ENCODE peak calls at places on chromosome 1, in nine cellular contexts. V is foreskin fibroblast; Y is heart right ventricle; J is psoas muscle; P is CD8-positive, alpha-beta T cell; R is GM12865; O is thyroid gland; F is right atrium auricular region; C is BJ. L is an unnamed sample.

GRCh38 chr1:52753169-52753568 is 26.9 kb downstream of the ZYG11B start:
- DNase-seq in V (no peak), Y (no peak), J (no peak), P (no peak), R (no peak), O (no peak), F (no peak), C (no peak), L (no peak)

GRCh38 chr1:109185357-109185756 is 28.4 kb upstream of the SARS1 start:
- DNase-seq in V (peak; percentile 56), Y (no peak), J (no peak), P (no peak), R (no peak), O (peak; percentile 67), F (no peak), C (no peak), L (no peak)

GRCh38 chr1:19477284-19478240 is 7.8 kb downstream of the CAPZB start:
- DNase-seq in V (no peak), Y (no peak), J (no peak), P (peak; percentile 61), R (peak; percentile 86), O (peak; percentile 32), F (peak; percentile 75), C (no peak), L (no peak)

GRCh38 chr1:94258873-94259331 is 21.5 kb upstream of the ARHGAP29 start:
- DNase-seq in V (peak; percentile 97), Y (no peak), J (peak; percentile 65), P (no peak), R (no peak), O (peak; percentile 88), F (peak; percentile 91), C (peak; percentile 95), L (no peak)

GRCh38 chr1:212641956-212642355 is 33.4 kb downstream of the ATF3 start:
- DNase-seq in V (peak; percentile 50), Y (no peak), J (no peak), P (no peak), R (no peak), O (no peak), F (no peak), C (no peak), L (no peak)

GRCh38 chr1:86517336-86517735 is 29.5 kb upstream of the CLCA4 start:
- DNase-seq in V (no peak), Y (no peak), J (no peak), P (no peak), R (no peak), O (no peak), F (no peak), C (no peak), L (no peak)

GRCh38 chr1:180909462-180909976 is 3.2 kb upstream of the KIAA1614 start:
- DNase-seq in V (no peak), Y (no peak), J (no peak), P (no peak), R (no peak), O (no peak), F (no peak), C (no peak), L (no peak)

GRCh38 chr1:114076308-114076707 is 77.4 kb downstream of the SYT6 start:
- DNase-seq in V (no peak), Y (no peak), J (no peak), P (no peak), R (peak; percentile 16), O (no peak), F (no peak), C (no peak), L (no peak)

GRCh38 chr1:81174811-81175476 is 625.8 kb upstream of the ADGRL2 start:
- DNase-seq in V (peak; percentile 67), Y (no peak), J (no peak), P (no peak), R (no peak), O (no peak), F (no peak), C (no peak), L (no peak)

GRCh38 chr1:186076006-186076405 is 299.0 kb downstream of the TPR start:
- DNase-seq in V (peak; percentile 9), Y (no peak), J (no peak), P (no peak), R (no peak), O (peak; percentile 18), F (no peak), C (no peak), L (no peak)

GRCh38 chr1:198153103-198153502 is 3.7 kb upstream of the NEK7 start:
- DNase-seq in V (peak; percentile 66), Y (no peak), J (peak; percentile 54), P (no peak), R (no peak), O (peak; percentile 24), F (peak; percentile 79), C (no peak), L (no peak)

GRCh38 chr1:218878369-218878768 is 295.3 kb upstream of the LYPLAL1 start:
- DNase-seq in V (peak; percentile 50), Y (no peak), J (no peak), P (no peak), R (no peak), O (no peak), F (no peak), C (no peak), L (no peak)

GRCh38 chr1:157969693-157970485 is 23.6 kb upstream of the KIRREL1 start:
- DNase-seq in V (peak; percentile 95), Y (no peak), J (no peak), P (no peak), R (peak; percentile 30), O (peak; percentile 49), F (no peak), C (peak; percentile 55), L (no peak)

DNA sequence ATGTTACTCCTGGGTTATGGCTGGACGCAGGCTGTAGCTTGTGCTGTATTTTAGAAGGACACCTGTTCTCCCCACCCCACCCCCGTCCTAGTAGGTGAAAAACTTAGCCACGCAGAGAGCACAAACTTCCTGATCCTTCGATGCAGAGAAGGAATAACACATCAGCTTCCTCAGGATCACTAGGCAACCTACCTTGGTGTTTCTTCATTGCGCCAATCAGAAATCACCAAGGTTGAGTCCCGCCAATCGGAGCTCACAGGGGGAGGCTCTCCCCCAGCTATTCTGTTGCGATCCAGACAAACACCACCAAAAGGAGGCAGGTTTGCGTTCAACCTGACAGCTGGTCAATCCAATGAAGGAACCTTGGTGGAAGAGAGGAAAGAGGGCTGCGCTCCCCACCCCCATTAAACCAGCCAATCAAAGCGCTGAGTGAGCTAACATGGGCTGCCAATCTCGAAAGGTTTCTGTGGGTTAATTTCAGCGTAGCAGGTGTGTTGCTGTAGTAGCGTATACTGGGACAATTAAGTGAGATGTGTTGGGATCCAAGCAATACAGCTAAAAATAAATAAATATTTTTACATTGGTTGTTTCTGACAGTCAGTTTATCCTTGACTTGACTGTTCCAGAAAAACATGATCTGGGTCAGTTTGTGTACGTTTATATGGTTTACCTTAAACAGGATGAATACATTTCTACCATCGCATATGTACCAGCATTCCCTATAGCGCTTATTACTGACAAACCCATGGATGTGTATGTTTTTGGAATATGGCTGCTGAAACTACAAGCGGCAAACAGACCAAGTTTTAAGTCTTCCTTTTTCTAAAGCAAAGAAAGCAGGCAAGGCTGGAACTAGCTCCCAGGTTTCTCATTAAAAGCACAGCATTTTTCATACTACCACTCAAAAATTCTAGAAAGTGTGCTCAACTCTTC is at the start of gene GOLPH3L:
- DNase-seq in V (peak; percentile 99), Y (peak; percentile 80), J (peak; percentile 91), P (peak; percentile 94), R (peak; percentile 98), O (peak; percentile 96), F (peak; percentile 97), C (peak; percentile 97), L (peak; percentile 91)
- TF ChIP-seq CTCF in V (no peak), Y (peak; percentile 22), J (peak; percentile 26), P (no peak), R (peak; percentile 5), O (no peak), F (no peak), C (peak; percentile 37), L (no peak)

GRCh38 chr1:207754942-207755689 is 3.3 kb downstream of the CD46 start:
- DNase-seq in V (no peak), Y (no peak), J (no peak), P (no peak), R (no peak), O (peak; percentile 36), F (no peak), C (no peak), L (no peak)

GRCh38 chr1:207754011-207754410 is 2.2 kb downstream of the CD46 start:
- DNase-seq in V (no peak), Y (no peak), J (no peak), P (no peak), R (no peak), O (no peak), F (no peak), C (no peak), L (no peak)

GRCh38 chr1:207751790-207752455 is at the start of gene CD46:
- DNase-seq in V (peak; percentile 98), Y (peak; percentile 98), J (peak; percentile 99), P (peak; percentile 94), R (peak; percentile 96), O (peak; percentile 98), F (peak; percentile 98), C (peak; percentile 67), L (peak; percentile 98)

GRCh38 chr1:207752456-207753132 is 740 bp downstream of the CD46 start:
- DNase-seq in V (peak; percentile 49), Y (no peak), J (no peak), P (no peak), R (peak; percentile 40), O (peak; percentile 63), F (no peak), C (no peak), L (peak; percentile 80)

DNA sequence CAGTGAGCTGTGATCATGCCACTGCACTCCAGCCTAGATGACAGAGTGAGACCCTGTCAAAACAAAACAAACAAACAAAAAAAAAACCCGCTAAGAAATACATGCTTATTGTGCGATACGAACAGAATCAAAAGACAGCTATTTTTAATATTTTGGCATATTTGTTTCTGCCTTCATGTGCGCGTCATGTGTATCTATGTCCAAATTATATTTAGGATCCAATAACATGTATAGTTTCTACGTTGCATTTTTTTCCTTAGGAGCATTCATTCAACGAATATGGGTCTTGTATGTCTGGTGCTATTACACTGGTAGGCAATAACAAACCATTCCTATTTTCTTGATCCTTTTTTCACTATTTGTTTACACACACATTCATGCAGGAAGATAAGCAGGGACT is 1.8 kb downstream of the CD46 start:
- DNase-seq in V (no peak), Y (no peak), J (no peak), P (no peak), R (no peak), O (no peak), F (no peak), C (no peak), L (no peak)
- H3K4me3 ChIP-seq in V (peak overlapping the region; percentile 90), Y (peak overlapping the region; percentile 90), J (peak overlapping the region; percentile 76), P (peak overlapping the region; percentile 91), R (peak overlapping the region; percentile 82), O (no peak overlapping the region), F (no peak overlapping the region), C (peak overlapping the region; percentile 66), L (no peak overlapping the region)

DNA sequence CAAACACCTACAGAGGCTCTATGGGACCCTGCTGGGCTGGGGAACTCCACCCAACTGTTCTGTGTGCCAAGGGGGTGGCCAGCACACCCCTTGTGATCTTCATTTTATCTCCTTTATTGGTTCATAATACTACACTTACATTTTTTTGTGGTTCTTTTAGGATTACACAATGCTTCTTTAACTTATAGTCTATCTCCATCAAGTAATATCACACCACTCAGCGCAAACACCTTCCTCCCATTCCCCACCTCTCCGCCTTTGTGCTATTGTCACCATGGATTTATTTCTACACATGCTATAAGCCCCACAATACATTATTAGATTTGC is 15.9 kb downstream of the EFNA3 start:
- DNase-seq in V (no peak), Y (no peak), J (no peak), P (no peak), R (no peak), O (no peak), F (no peak), C (no peak), L (no peak)
- TF ChIP-seq CTCF in V (no peak), Y (no peak), J (peak; percentile 1), P (no peak), R (no peak), O (peak; percentile 16), F (no peak), C (no peak), L (no peak)

GRCh38 chr1:66563094-66563800 is 29.3 kb downstream of the SGIP1 start:
- DNase-seq in V (peak; percentile 96), Y (no peak), J (no peak), P (no peak), R (no peak), O (no peak), F (peak; percentile 63), C (peak; percentile 90), L (no peak)
- H3K4me3 ChIP-seq in V (peak overlapping the region; percentile 15), Y (peak overlapping the region; percentile 11), J (no peak overlapping the region), P (no peak overlapping the region), R (no peak overlapping the region), O (no peak overlapping the region), F (no peak overlapping the region), C (peak overlapping the region; percentile 34), L (no peak overlapping the region)